ENCODE peak calls at places on chromosomes 6 and 20, in four cellular contexts. R is AG20443; D is CD4-positive, alpha-beta T cell; J is activated T-helper 1 cell treated with Interleukin-2 at 50 U/mL for 16 hours. N is an unnamed sample.

GRCh38 chr20:18632196-18632789 is 44.4 kb downstream of the DTD1 start:
- DNase-seq in R (peak), J (peak), D (peak), N (peak)

GRCh38 chr6:159645659-159646058 is 47.4 kb downstream of the SOD2 start:
- DNase-seq in J (no peak), D (no peak), R (no peak), N (no peak)

GRCh38 chr6:42616716-42617115 is 52.9 kb downstream of the UBR2 start:
- DNase-seq in D (no peak), J (no peak), R (peak), N (no peak)

GRCh38 chr20:63160641-63161175 is 55.2 kb downstream of the YTHDF1 start:
- DNase-seq in J (no peak), R (no peak), D (no peak), N (no peak)

GRCh38 chr20:63810730-63811490 is 20.2 kb downstream of the ZBTB46 start:
- DNase-seq in J (no peak), D (no peak), R (peak), N (no peak)

GRCh38 chr6:69825904-69826303 is 29.1 kb upstream of the LMBRD1 start:
- DNase-seq in R (no peak), D (no peak), J (no peak), N (no peak)

GRCh38 chr6:101396552-101397173 is 3.2 kb downstream of the GRIK2 start:
- DNase-seq in R (peak), D (no peak), J (no peak), N (peak)

GRCh38 chr6:44201638-44202303 is 15.0 kb upstream of the MYMX start:
- DNase-seq in R (no peak), J (no peak), D (no peak), N (no peak)

GRCh38 chr20:52001999-52002666 is 189.4 kb downstream of the ZFP64 start:
- DNase-seq in R (no peak), J (no peak), D (no peak), N (no peak)

GRCh38 chr20:53216856-53217576 is 244.9 kb downstream of the TSHZ2 start:
- DNase-seq in D (peak), R (peak), J (peak), N (peak)

GRCh38 chr6:132669690-132670291 is 10.8 kb upstream of the TAAR1 start:
- DNase-seq in D (no peak), R (peak), J (no peak), N (no peak)

GRCh38 chr6:159148641-159149040 is 20.6 kb upstream of the FNDC1 start:
- DNase-seq in J (no peak), R (no peak), D (no peak), N (no peak)

GRCh38 chr20:3813758-3814581 is 6.4 kb upstream of the AP5S1 start:
- DNase-seq in D (no peak), R (no peak), J (no peak), N (peak)

GRCh38 chr6:40000964-40001515 is 66.8 kb upstream of the MOCS1 start:
- DNase-seq in R (no peak), D (no peak), J (no peak), N (no peak)

GRCh38 chr20:33352258-33353012 is 48.9 kb downstream of the CDK5RAP1 start:
- DNase-seq in J (no peak), R (no peak), D (no peak), N (no peak)